ENCODE peak calls at places on chromosomes 16 and 17, in five cellular contexts. J, Y, O, C and K are unnamed samples.

GRCh38 chr17:45364531-45365390 is 47.9 kb upstream of the MAP3K14 start:
- DNase-seq in C (no peak), O (no peak), J (no peak), Y (no peak), K (no peak)

GRCh38 chr17:33972756-33973155 is 282.3 kb upstream of the CCL2 start:
- DNase-seq in Y (no peak), O (no peak), C (no peak), J (no peak), K (no peak)

GRCh38 chr17:66351053-66351452 is 48.6 kb downstream of the PRKCA start:
- DNase-seq in O (no peak), C (no peak), J (no peak), Y (no peak), K (no peak)

GRCh38 chr17:8063761-8064589 is 23.5 kb downstream of the ALOX12B start:
- DNase-seq in Y (no peak), J (no peak), C (no peak), O (no peak), K (no peak)

GRCh38 chr17:36697907-36698526 is 96.6 kb downstream of the MRM1 start:
- DNase-seq in O (peak; percentile 22), J (no peak), Y (no peak), C (no peak), K (no peak)

GRCh38 chr17:67044016-67044772 is at the start of gene CACNG1:
- DNase-seq in Y (peak; percentile 19), J (no peak), O (no peak), C (no peak), K (no peak)

GRCh38 chr16:15650698-15651161 is 685 bp downstream of the NDE1 start:
- DNase-seq in C (peak; percentile 30), O (no peak), J (peak; percentile 7), Y (peak; percentile 74), K (peak; percentile 57)

GRCh38 chr17:16464641-16465312 is 27.2 kb downstream of the LRRC75A start:
- DNase-seq in Y (no peak), J (no peak), O (no peak), C (no peak), K (no peak)

GRCh38 chr17:40095944-40096791 is 4.2 kb downstream of the NR1D1 start:
- DNase-seq in C (no peak), O (no peak), J (no peak), Y (peak; percentile 95), K (peak; percentile 94)

GRCh38 chr17:59151007-59151406 is 4.0 kb downstream of the SKA2 start:
- DNase-seq in J (no peak), O (no peak), C (no peak), Y (no peak), K (no peak)

GRCh38 chr17:79041723-79042420 is 17.9 kb downstream of the C1QTNF1 start:
- DNase-seq in C (no peak), Y (no peak), O (no peak), J (no peak), K (no peak)

GRCh38 chr17:7355053-7355452 is at the start of gene TMEM95:
- DNase-seq in J (no peak), Y (no peak), C (peak; percentile 17), O (no peak), K (no peak)

GRCh38 chr17:42141382-42141781 is 13.4 kb downstream of the RAB5C start:
- DNase-seq in Y (no peak), O (no peak), C (no peak), J (no peak), K (no peak)

GRCh38 chr16:27441276-27441675 is 39.3 kb downstream of the IL21R start:
- DNase-seq in O (no peak), Y (no peak), C (no peak), J (no peak), K (peak; percentile 36)

GRCh38 chr16:82004651-82005490 is 6.4 kb downstream of the SDR42E1 start:
- DNase-seq in C (no peak), O (no peak), Y (no peak), J (no peak), K (no peak)

GRCh38 chr17:4852504-4853075 is 19.4 kb downstream of the MINK1 start:
- DNase-seq in C (peak; percentile 59), Y (no peak), J (no peak), O (no peak), K (no peak)

GRCh38 chr16:83978401-83978904 is 10.4 kb downstream of the NECAB2 start:
- DNase-seq in J (no peak), O (no peak), Y (no peak), C (no peak), K (no peak)

GRCh38 chr17:57762375-57762916 is 17.3 kb upstream of the CCDC182 start:
- DNase-seq in Y (no peak), C (no peak), J (no peak), O (no peak), K (no peak)

GRCh38 chr17:66964930-66965800 is 658 bp downstream of the CACNG4 start:
- DNase-seq in J (peak; percentile 52), C (no peak), O (peak; percentile 23), Y (peak; percentile 81), K (no peak)

GRCh38 chr17:15377200-15377599 is 35.8 kb upstream of the TEKT3 start:
- DNase-seq in C (peak; percentile 64), J (no peak), Y (no peak), O (no peak), K (no peak)

GRCh38 chr17:71085238-71086033 is 916.1 kb downstream of the KCNJ2 start:
- DNase-seq in Y (no peak), J (peak; percentile 36), C (peak; percentile 23), O (peak; percentile 24), K (no peak)

GRCh38 chr17:66578781-66579489 is 256.0 kb upstream of the CACNG5 start:
- DNase-seq in Y (no peak), C (no peak), J (no peak), O (no peak), K (no peak)

GRCh38 chr16:74083582-74083981 is 213.0 kb upstream of the PSMD7 start:
- DNase-seq in O (no peak), C (no peak), Y (no peak), J (no peak), K (no peak)

GRCh38 chr17:142102-142661 is 4.8 kb downstream of the SCGB1C2 start:
- DNase-seq in Y (no peak), J (peak; percentile 5), C (peak; percentile 11), O (peak; percentile 7), K (peak; percentile 27)

GRCh38 chr16:78004501-78004900 is 17.8 kb upstream of the CLEC3A start:
- DNase-seq in Y (no peak), O (no peak), J (no peak), C (no peak), K (no peak)

GRCh38 chr17:42519546-42520444 is 16.2 kb upstream of the NAGLU start:
- DNase-seq in J (peak; percentile 11), O (no peak), C (peak; percentile 86), Y (no peak), K (no peak)

GRCh38 chr16:23595246-23595950 is 718 bp downstream of the NDUFAB1 start:
- DNase-seq in C (no peak), Y (no peak), O (no peak), J (peak; percentile 10), K (no peak)

GRCh38 chr16:11354407-11354732 is 9.1 kb downstream of the RMI2 start:
- DNase-seq in J (no peak), C (no peak), O (no peak), Y (no peak), K (no peak)

GRCh38 chr16:11355862-11356261 is 10.6 kb downstream of the RMI2 start:
- DNase-seq in Y (no peak), O (no peak), C (no peak), J (no peak), K (no peak)

GRCh38 chr16:11356573-11357331 is 11.5 kb downstream of the RMI2 start:
- DNase-seq in J (peak; percentile 54), O (peak; percentile 35), Y (peak; percentile 68), C (no peak), K (peak; percentile 60)

GRCh38 chr16:11353158-11353557 is 7.9 kb downstream of the RMI2 start:
- DNase-seq in J (no peak), C (no peak), O (no peak), Y (no peak), K (no peak)

DNA sequence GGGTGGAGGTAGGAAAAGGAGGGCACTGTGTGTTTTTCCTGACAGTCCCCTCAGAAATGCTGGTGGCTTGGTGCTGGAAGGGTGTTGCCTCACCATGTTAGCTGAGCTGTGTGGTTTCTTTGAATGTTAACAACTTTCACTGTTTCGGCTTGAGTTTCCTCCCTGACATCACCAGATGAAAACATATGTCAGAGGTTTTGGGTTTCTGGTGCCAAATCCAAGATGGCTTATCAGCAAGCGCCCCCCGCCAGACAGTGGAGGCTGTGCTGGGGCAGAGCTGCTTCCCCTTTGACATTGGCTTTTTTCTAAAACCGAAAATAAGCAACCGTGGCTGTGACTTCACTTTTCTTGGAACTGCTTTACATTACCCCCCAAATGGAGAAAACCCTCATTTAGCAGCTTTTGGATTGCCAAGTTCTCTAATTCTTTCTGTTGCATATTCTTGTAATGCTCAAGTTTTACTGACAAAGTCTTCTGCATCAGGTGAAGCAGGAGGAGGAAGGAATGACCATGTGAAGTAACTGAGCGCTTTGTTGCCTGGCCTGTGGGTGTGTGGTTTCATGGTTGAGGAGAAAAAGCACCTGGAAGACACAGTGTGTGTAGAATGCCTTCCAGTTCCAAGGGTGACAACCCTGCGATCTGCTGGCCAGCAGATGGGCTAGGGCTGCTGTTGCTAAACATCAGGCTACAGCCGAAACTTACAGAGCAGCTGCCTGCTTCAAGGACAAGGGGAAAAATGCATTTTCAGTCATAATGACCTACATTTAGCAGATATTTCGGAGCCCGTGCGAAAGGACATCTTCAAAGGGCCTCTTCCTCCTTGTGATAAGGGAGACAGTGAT is 9.7 kb downstream of the RMI2 start:
- DNase-seq in C (no peak), O (no peak), Y (peak; percentile 74), J (no peak), K (peak; percentile 73)
- TF ChIP-seq CTCF in C (no peak), O (no peak), Y (peak; percentile 9), J (no peak), K (no peak)

GRCh38 chr16:86898386-86898785 is 320.0 kb downstream of the FOXL1 start:
- DNase-seq in Y (no peak), J (no peak), C (no peak), O (no peak), K (no peak)
- TF ChIP-seq CTCF in Y (no peak), J (no peak), C (no peak), O (no peak), K (no peak)

GRCh38 chr17:77782611-77783010 is 175.9 kb upstream of the TNRC6C start:
- DNase-seq in C (no peak), O (no peak), J (no peak), Y (no peak), K (no peak)
- TF ChIP-seq CTCF in C (no peak), O (no peak), J (no peak), Y (no peak), K (no peak)

GRCh38 chr16:9124908-9125584 is 33.6 kb downstream of the HAPSTR1 start:
- DNase-seq in C (no peak), O (no peak), Y (no peak), J (no peak), K (no peak)
- TF ChIP-seq CTCF in C (no peak), O (no peak), Y (no peak), J (no peak), K (no peak)

GRCh38 chr16:75207831-75208230 is 870 bp upstream of the CTRB2 start:
- DNase-seq in O (no peak), C (no peak), Y (peak; percentile 27), J (no peak), K (no peak)
- TF ChIP-seq CTCF in O (no peak), C (no peak), Y (no peak), J (no peak), K (no peak)